ENCODE peak calls at places on chromosomes 16 and 17, in seven cellular contexts. Y is mesendoderm, C is Karpas-422, E is ovary, K is mammary epithelial cell, J is Peyer's patch, P is PC-3. S is an unnamed sample.

GRCh38 chr17:50380369-50381259 is 7.6 kb downstream of the EME1 start:
- DNase-seq in P (peak; percentile 36), K (no peak), E (no peak), Y (peak; percentile 20), J (no peak), C (no peak), S (no peak)

GRCh38 chr16:88770459-88771293 is 14.3 kb downstream of the PIEZO1 start:
- DNase-seq in C (peak; percentile 76), J (peak; percentile 88), P (peak; percentile 61), Y (peak; percentile 92), K (peak; percentile 79), E (no peak), S (no peak)

GRCh38 chr17:5718751-5719150 is 134.4 kb upstream of the NLRP1 start:
- DNase-seq in C (no peak), K (no peak), P (no peak), J (no peak), Y (no peak), E (no peak), S (no peak)

GRCh38 chr17:82929011-82929622 is 89.3 kb upstream of the ZNF750 start:
- DNase-seq in K (no peak), P (no peak), E (no peak), J (no peak), Y (no peak), C (no peak), S (peak; percentile 37)

GRCh38 chr16:71882505-71883192 is 1.3 kb downstream of the ZNF821 start:
- DNase-seq in P (peak; percentile 81), J (no peak), C (peak; percentile 96), Y (peak; percentile 83), K (peak; percentile 67), E (peak; percentile 74), S (no peak)

GRCh38 chr16:85567101-85567866 is 45.8 kb upstream of the GSE1 start:
- DNase-seq in K (no peak), P (peak; percentile 34), C (no peak), J (peak; percentile 86), Y (peak; percentile 63), E (no peak), S (no peak)

GRCh38 chr17:83036193-83036592 is 43.2 kb upstream of the METRNL start:
- DNase-seq in J (no peak), K (no peak), C (no peak), Y (no peak), P (no peak), E (no peak), S (no peak)

GRCh38 chr16:24036614-24037013 is 200.8 kb downstream of the PRKCB start:
- DNase-seq in P (peak; percentile 55), J (no peak), C (peak; percentile 66), K (peak; percentile 33), E (no peak), Y (peak; percentile 50), S (no peak)

GRCh38 chr17:80187493-80187892 is 17.7 kb downstream of the CARD14 start:
- DNase-seq in Y (no peak), C (no peak), K (peak; percentile 45), J (peak; percentile 73), E (peak; percentile 66), P (peak; percentile 73), S (no peak)

GRCh38 chr17:80187090-80187489 is 17.3 kb downstream of the CARD14 start:
- DNase-seq in E (no peak), C (no peak), K (peak; percentile 31), Y (no peak), P (peak; percentile 71), J (no peak), S (no peak)

GRCh38 chr17:80183581-80184422 is 14.0 kb downstream of the CARD14 start:
- DNase-seq in J (no peak), E (no peak), C (no peak), Y (no peak), P (no peak), K (no peak), S (no peak)

GRCh38 chr17:80184423-80184714 is 14.5 kb downstream of the CARD14 start:
- DNase-seq in P (no peak), J (no peak), Y (no peak), C (no peak), E (no peak), K (no peak), S (no peak)

DNA sequence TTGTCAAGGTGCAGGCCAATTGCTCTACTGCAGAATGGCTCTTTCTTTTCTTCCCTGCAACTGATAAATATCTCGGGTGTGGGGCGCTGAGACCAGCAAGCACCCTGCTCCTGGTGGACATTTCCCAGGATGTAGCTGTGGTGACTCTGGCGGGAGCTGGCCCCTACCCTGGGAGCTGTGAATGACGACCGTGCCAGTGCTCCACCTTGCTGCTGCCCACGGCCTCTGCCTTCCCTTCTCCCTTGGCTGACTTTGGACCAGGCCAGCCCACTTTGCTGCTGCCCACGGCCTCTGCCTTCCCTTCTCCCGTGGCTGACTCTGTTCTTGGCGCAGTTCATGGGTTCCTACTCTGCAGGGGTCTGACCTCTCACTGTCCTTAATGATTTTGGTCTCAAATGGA is 16.1 kb downstream of the CARD14 start:
- DNase-seq in J (no peak), K (no peak), Y (no peak), C (no peak), E (no peak), P (no peak), S (no peak)
- H3K27me3 ChIP-seq in J (no peaks in the 10 kb centered on the region), K (no peaks in the 10 kb centered on the region), Y (no peaks in the 10 kb centered on the region), C (no peaks in the 10 kb centered on the region), E (no peaks in the 10 kb centered on the region), P (no peaks in the 10 kb centered on the region), S (no peaks in the 10 kb centered on the region)

GRCh38 chr16:67648764-67649407 is 3.9 kb downstream of the CARMIL2 start:
- DNase-seq in P (no peak), K (no peak), C (no peak), E (no peak), J (no peak), Y (no peak), S (no peak)
- H3K4me3 ChIP-seq in P (no peak overlapping the region), K (no peak overlapping the region), C (no peak overlapping the region), E (no peak overlapping the region), J (no peak overlapping the region), Y (no peak overlapping the region), S (peak overlapping the region; percentile 39)

GRCh38 chr17:73588291-73589095 is 55.8 kb downstream of the SDK2 start:
- DNase-seq in P (no peak), C (no peak), Y (no peak), J (no peak), K (peak; percentile 27), E (no peak), S (no peak)
- H3K27me3 ChIP-seq in P (peaks cover 64% of the 10 kb centered on the region), C (no peaks in the 10 kb centered on the region), Y (no peaks in the 10 kb centered on the region), J (no peaks in the 10 kb centered on the region), K (no peaks in the 10 kb centered on the region), E (no peaks in the 10 kb centered on the region), S (no peaks in the 10 kb centered on the region)

GRCh38 chr17:44969144-44969780 is 1.2 kb upstream of the C1QL1 start:
- DNase-seq in K (no peak), J (no peak), E (no peak), C (no peak), Y (peak; percentile 52), P (no peak), S (no peak)
- H3K4me3 ChIP-seq in K (no peak overlapping the region), J (no peak overlapping the region), E (no peak overlapping the region), C (no peak overlapping the region), Y (no peak overlapping the region), P (no peak overlapping the region), S (peak overlapping the region; percentile 51)

GRCh38 chr17:8001976-8002645 is at the start of gene GUCY2D:
- DNase-seq in Y (no peak), K (no peak), J (no peak), P (no peak), C (no peak), E (no peak), S (no peak)
- H3K27me3 ChIP-seq in Y (peaks cover 16% of the 10 kb centered on the region), K (no peaks in the 10 kb centered on the region), J (peaks cover 22% of the 10 kb centered on the region), P (no peaks in the 10 kb centered on the region), C (no peaks in the 10 kb centered on the region), E (no peaks in the 10 kb centered on the region), S (peaks cover 40% of the 10 kb centered on the region)

GRCh38 chr17:43713494-43714162 is 45.0 kb downstream of the SOST start:
- DNase-seq in Y (peak; percentile 31), C (no peak), K (peak; percentile 47), E (no peak), P (peak; percentile 60), J (no peak), S (no peak)

GRCh38 chr17:43712397-43712796 is 46.2 kb downstream of the SOST start:
- DNase-seq in K (no peak), E (no peak), Y (no peak), J (no peak), P (no peak), C (no peak), S (no peak)

GRCh38 chr17:43717913-43718312 is 40.7 kb downstream of the SOST start:
- DNase-seq in P (no peak), K (no peak), J (no peak), C (no peak), Y (no peak), E (no peak), S (no peak)

GRCh38 chr17:43710101-43710500 is 48.4 kb upstream of the MEOX1 start:
- DNase-seq in J (no peak), E (no peak), C (no peak), Y (no peak), K (no peak), P (no peak), S (no peak)

GRCh38 chr17:43714338-43715149 is 44.0 kb downstream of the SOST start:
- DNase-seq in J (no peak), K (peak; percentile 84), C (no peak), E (no peak), P (peak; percentile 60), Y (no peak), S (no peak)
- H3K4me3 ChIP-seq in J (no peak overlapping the region), K (no peak overlapping the region), C (no peak overlapping the region), E (no peak overlapping the region), P (peak overlapping the region; percentile 75), Y (no peak overlapping the region), S (no peak overlapping the region)

GRCh38 chr17:79033046-79033616 is 9.2 kb downstream of the C1QTNF1 start:
- DNase-seq in Y (no peak), P (no peak), J (no peak), E (no peak), C (no peak), K (no peak), S (no peak)
- H3K27me3 ChIP-seq in Y (no peaks in the 10 kb centered on the region), P (no peaks in the 10 kb centered on the region), J (no peaks in the 10 kb centered on the region), E (no peaks in the 10 kb centered on the region), C (no peaks in the 10 kb centered on the region), K (no peaks in the 10 kb centered on the region), S (no peaks in the 10 kb centered on the region)

DNA sequence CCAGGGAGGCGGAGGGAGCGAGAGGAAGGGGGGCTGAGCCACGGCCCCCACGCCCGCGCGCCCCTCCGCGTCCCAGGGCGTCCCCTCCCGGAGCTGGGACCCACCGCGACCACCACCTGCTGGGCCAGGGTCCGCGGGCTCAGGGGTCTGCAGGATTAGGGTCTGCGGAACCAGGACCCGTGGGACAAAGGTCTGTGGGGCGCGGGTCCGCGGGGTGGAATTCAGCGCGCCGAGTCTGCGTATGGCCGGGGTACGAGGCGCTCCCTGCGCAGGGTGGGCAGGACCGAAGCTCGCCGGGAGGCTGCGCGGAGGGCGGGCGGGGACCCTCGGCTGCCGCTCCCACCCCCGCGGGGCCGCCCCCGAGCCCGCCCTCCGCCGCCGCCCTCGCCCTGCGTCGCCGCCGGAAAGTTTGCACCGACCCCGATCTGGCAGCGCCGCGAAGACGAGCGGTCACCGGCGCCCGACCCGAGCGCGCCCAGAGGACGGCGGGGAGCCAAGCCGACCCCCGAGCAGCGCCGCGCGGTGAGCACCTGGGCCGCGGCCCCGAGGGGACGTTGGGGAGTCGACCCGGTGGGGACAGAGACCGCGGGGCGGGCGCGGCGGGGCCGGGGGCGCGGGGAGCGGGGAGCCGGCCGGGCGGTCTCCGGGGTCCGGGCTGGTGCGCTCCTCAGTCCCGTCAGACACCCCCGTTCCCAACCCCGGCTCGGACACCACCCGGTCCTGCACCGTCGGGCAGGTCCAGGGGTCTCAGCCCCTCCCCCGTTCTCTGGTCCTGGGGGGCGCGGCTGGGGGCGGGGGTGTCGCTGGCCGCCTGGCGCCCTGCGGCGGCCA is at the start of gene GCGR:
- DNase-seq in Y (no peak), P (no peak), J (no peak), E (no peak), K (no peak), C (no peak), S (no peak)
- H3K4me3 ChIP-seq in Y (no peak within 1 kb of the TSS), P (no peak within 1 kb of the TSS), J (no peak within 1 kb of the TSS), E (no peak within 1 kb of the TSS), K (no peak within 1 kb of the TSS), C (no peak within 1 kb of the TSS), S (no peak within 1 kb of the TSS)

S was measured in dorsolateral prefrontal cortex.